ENCODE peak calls at places on chromosome 13, in ten cellular contexts. One of them, this sample, is unnamed.

GRCh38 chr13:49616688-49617065 is 11.6 kb upstream of the ARL11 start:
- DNase-seq in BJ: no peak
- DNase-seq in BE2C: no peak
- DNase-seq in AG10803: peak; percentile 25
- DNase-seq in PC-3: no peak
- DNase-seq in fibroblast of the aortic adventitia: no peak
- DNase-seq in Peyer's patch: no peak
- DNase-seq in body of pancreas: no peak
- DNase-seq in left ventricle myocardium inferior: no peak
- DNase-seq in fibroblast of mammary gland: no peak
- DNase-seq in this sample: no peak

GRCh38 chr13:74090397-74090796 is 43.8 kb downstream of the KLF12 start:
- DNase-seq in BJ: no peak
- DNase-seq in BE2C: no peak
- DNase-seq in AG10803: no peak
- DNase-seq in PC-3: peak; percentile 12
- DNase-seq in fibroblast of the aortic adventitia: no peak
- DNase-seq in Peyer's patch: no peak
- DNase-seq in body of pancreas: no peak
- DNase-seq in left ventricle myocardium inferior: no peak
- DNase-seq in fibroblast of mammary gland: peak; percentile 34
- DNase-seq in this sample: no peak

GRCh38 chr13:88461272-88462009 is 790.3 kb downstream of the SLITRK5 start:
- DNase-seq in BJ: no peak
- DNase-seq in BE2C: no peak
- DNase-seq in AG10803: no peak
- DNase-seq in PC-3: no peak
- DNase-seq in fibroblast of the aortic adventitia: no peak
- DNase-seq in Peyer's patch: no peak
- DNase-seq in body of pancreas: no peak
- DNase-seq in left ventricle myocardium inferior: no peak
- DNase-seq in fibroblast of mammary gland: no peak
- DNase-seq in this sample: no peak

GRCh38 chr13:39602614-39603366 is at the start of gene LHFPL6:
- DNase-seq in BJ: no peak
- DNase-seq in BE2C: peak; percentile 66
- DNase-seq in AG10803: peak; percentile 77
- DNase-seq in PC-3: peak; percentile 63
- DNase-seq in fibroblast of the aortic adventitia: peak; percentile 71
- DNase-seq in Peyer's patch: peak; percentile 34
- DNase-seq in body of pancreas: peak; percentile 65
- DNase-seq in left ventricle myocardium inferior: peak; percentile 92
- DNase-seq in fibroblast of mammary gland: peak; percentile 69
- DNase-seq in this sample: peak; percentile 74

GRCh38 chr13:110923777-110924638 is 9.1 kb upstream of the ANKRD10 start:
- DNase-seq in BJ: no peak
- DNase-seq in BE2C: no peak
- DNase-seq in AG10803: no peak
- DNase-seq in PC-3: no peak
- DNase-seq in fibroblast of the aortic adventitia: no peak
- DNase-seq in Peyer's patch: no peak
- DNase-seq in body of pancreas: no peak
- DNase-seq in left ventricle myocardium inferior: no peak
- DNase-seq in fibroblast of mammary gland: no peak
- DNase-seq in this sample: no peak

GRCh38 chr13:51837016-51837415 is 8.0 kb downstream of the TMEM272 start:
- DNase-seq in BJ: no peak
- DNase-seq in BE2C: no peak
- DNase-seq in AG10803: no peak
- DNase-seq in PC-3: no peak
- DNase-seq in fibroblast of the aortic adventitia: no peak
- DNase-seq in Peyer's patch: no peak
- DNase-seq in body of pancreas: no peak
- DNase-seq in left ventricle myocardium inferior: no peak
- DNase-seq in fibroblast of mammary gland: no peak
- DNase-seq in this sample: no peak

GRCh38 chr13:79445968-79446645 is 34.8 kb upstream of the NDFIP2 start:
- DNase-seq in BJ: no peak
- DNase-seq in BE2C: no peak
- DNase-seq in AG10803: no peak
- DNase-seq in PC-3: no peak
- DNase-seq in fibroblast of the aortic adventitia: no peak
- DNase-seq in Peyer's patch: no peak
- DNase-seq in body of pancreas: no peak
- DNase-seq in left ventricle myocardium inferior: no peak
- DNase-seq in fibroblast of mammary gland: no peak
- DNase-seq in this sample: no peak

GRCh38 chr13:21576424-21576823 is 27.5 kb downstream of the MICU2 start:
- DNase-seq in BJ: no peak
- DNase-seq in BE2C: no peak
- DNase-seq in AG10803: peak; percentile 16
- DNase-seq in PC-3: no peak
- DNase-seq in fibroblast of the aortic adventitia: no peak
- DNase-seq in Peyer's patch: no peak
- DNase-seq in body of pancreas: no peak
- DNase-seq in left ventricle myocardium inferior: no peak
- DNase-seq in fibroblast of mammary gland: no peak
- DNase-seq in this sample: no peak

GRCh38 chr13:107531816-107532215 is 683.5 kb downstream of the LIG4 start:
- DNase-seq in BJ: no peak
- DNase-seq in BE2C: no peak
- DNase-seq in AG10803: no peak
- DNase-seq in PC-3: peak; percentile 6
- DNase-seq in fibroblast of the aortic adventitia: no peak
- DNase-seq in Peyer's patch: no peak
- DNase-seq in body of pancreas: no peak
- DNase-seq in left ventricle myocardium inferior: no peak
- DNase-seq in fibroblast of mammary gland: no peak
- DNase-seq in this sample: no peak

GRCh38 chr13:27476943-27477681 is 26.7 kb upstream of the MTIF3 start:
- DNase-seq in BJ: no peak
- DNase-seq in BE2C: no peak
- DNase-seq in AG10803: peak; percentile 48
- DNase-seq in PC-3: peak; percentile 89
- DNase-seq in fibroblast of the aortic adventitia: peak; percentile 38
- DNase-seq in Peyer's patch: peak; percentile 50
- DNase-seq in body of pancreas: peak; percentile 33
- DNase-seq in left ventricle myocardium inferior: no peak
- DNase-seq in fibroblast of mammary gland: peak; percentile 84
- DNase-seq in this sample: peak; percentile 48
- TF ChIP-seq CTCF in BJ: no peak
- TF ChIP-seq CTCF in BE2C: no peak
- TF ChIP-seq CTCF in AG10803: peak; percentile 9
- TF ChIP-seq CTCF in PC-3: peak; percentile 16
- TF ChIP-seq CTCF in fibroblast of the aortic adventitia: no peak
- TF ChIP-seq CTCF in Peyer's patch: no peak
- TF ChIP-seq CTCF in body of pancreas: no peak
- TF ChIP-seq CTCF in left ventricle myocardium inferior: no peak
- TF ChIP-seq CTCF in fibroblast of mammary gland: no peak
- TF ChIP-seq CTCF in this sample: no peak

GRCh38 chr13:47837104-47837880 is 163.8 kb downstream of the SUCLA2 start:
- DNase-seq in BJ: no peak
- DNase-seq in BE2C: no peak
- DNase-seq in AG10803: no peak
- DNase-seq in PC-3: no peak
- DNase-seq in fibroblast of the aortic adventitia: no peak
- DNase-seq in Peyer's patch: no peak
- DNase-seq in body of pancreas: no peak
- DNase-seq in left ventricle myocardium inferior: no peak
- DNase-seq in fibroblast of mammary gland: no peak
- DNase-seq in this sample: no peak

GRCh38 chr13:47835470-47836228 is 165.4 kb downstream of the SUCLA2 start:
- DNase-seq in BJ: no peak
- DNase-seq in BE2C: no peak
- DNase-seq in AG10803: no peak
- DNase-seq in PC-3: no peak
- DNase-seq in fibroblast of the aortic adventitia: no peak
- DNase-seq in Peyer's patch: no peak
- DNase-seq in body of pancreas: no peak
- DNase-seq in left ventricle myocardium inferior: no peak
- DNase-seq in fibroblast of mammary gland: no peak
- DNase-seq in this sample: no peak

GRCh38 chr13:47829684-47830083 is 171.4 kb downstream of the SUCLA2 start:
- DNase-seq in BJ: no peak
- DNase-seq in BE2C: no peak
- DNase-seq in AG10803: peak; percentile 62
- DNase-seq in PC-3: no peak
- DNase-seq in fibroblast of the aortic adventitia: peak; percentile 41
- DNase-seq in Peyer's patch: no peak
- DNase-seq in body of pancreas: no peak
- DNase-seq in left ventricle myocardium inferior: no peak
- DNase-seq in fibroblast of mammary gland: peak; percentile 65
- DNase-seq in this sample: no peak

GRCh38 chr13:47831265-47831664 is 169.8 kb downstream of the SUCLA2 start:
- DNase-seq in BJ: no peak
- DNase-seq in BE2C: no peak
- DNase-seq in AG10803: peak; percentile 55
- DNase-seq in PC-3: no peak
- DNase-seq in fibroblast of the aortic adventitia: peak; percentile 8
- DNase-seq in Peyer's patch: no peak
- DNase-seq in body of pancreas: no peak
- DNase-seq in left ventricle myocardium inferior: no peak
- DNase-seq in fibroblast of mammary gland: peak; percentile 78
- DNase-seq in this sample: peak; percentile 59

GRCh38 chr13:47832458-47832972 is 168.6 kb downstream of the SUCLA2 start:
- DNase-seq in BJ: no peak
- DNase-seq in BE2C: no peak
- DNase-seq in AG10803: no peak
- DNase-seq in PC-3: no peak
- DNase-seq in fibroblast of the aortic adventitia: no peak
- DNase-seq in Peyer's patch: no peak
- DNase-seq in body of pancreas: no peak
- DNase-seq in left ventricle myocardium inferior: no peak
- DNase-seq in fibroblast of mammary gland: no peak
- DNase-seq in this sample: no peak
- TF ChIP-seq CTCF in BJ: no peak
- TF ChIP-seq CTCF in BE2C: peak; percentile 6
- TF ChIP-seq CTCF in AG10803: no peak
- TF ChIP-seq CTCF in PC-3: no peak
- TF ChIP-seq CTCF in fibroblast of the aortic adventitia: no peak
- TF ChIP-seq CTCF in Peyer's patch: no peak
- TF ChIP-seq CTCF in body of pancreas: no peak
- TF ChIP-seq CTCF in left ventricle myocardium inferior: no peak
- TF ChIP-seq CTCF in fibroblast of mammary gland: no peak
- TF ChIP-seq CTCF in this sample: no peak

DNA sequence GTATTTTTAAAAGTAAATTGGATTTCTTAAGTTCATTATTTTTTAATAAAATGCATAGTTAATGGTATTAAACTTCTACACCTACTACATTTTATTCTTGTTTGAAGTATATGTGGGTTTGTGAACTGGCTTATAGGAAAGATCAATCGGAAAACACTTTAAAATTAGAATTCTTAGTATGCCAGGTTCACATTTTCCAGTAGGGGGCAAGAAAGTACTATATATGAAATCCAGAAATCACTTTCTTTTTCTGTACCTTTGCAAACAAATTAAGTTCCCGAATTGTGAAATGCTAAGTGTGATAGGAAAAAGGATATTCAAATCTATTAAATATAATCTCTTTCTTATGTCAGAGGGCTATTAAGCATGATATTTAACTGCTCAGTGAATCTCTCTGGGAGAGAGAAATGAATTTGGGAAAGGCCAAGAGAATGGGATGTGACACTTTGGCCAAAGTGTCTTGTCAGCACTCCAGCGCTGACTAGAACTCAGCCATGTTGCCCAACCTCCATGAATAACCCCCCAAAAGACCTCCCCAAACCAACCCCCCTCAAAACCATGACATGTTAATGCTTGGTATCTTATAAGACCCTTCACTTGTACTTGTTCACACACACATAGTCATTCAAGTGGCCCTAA is 122.6 kb upstream of the SLC10A2 start:
- DNase-seq in BJ: no peak
- DNase-seq in BE2C: no peak
- DNase-seq in AG10803: no peak
- DNase-seq in PC-3: peak; percentile 48
- DNase-seq in fibroblast of the aortic adventitia: peak; percentile 46
- DNase-seq in Peyer's patch: no peak
- DNase-seq in body of pancreas: no peak
- DNase-seq in left ventricle myocardium inferior: no peak
- DNase-seq in fibroblast of mammary gland: peak; percentile 23
- DNase-seq in this sample: peak; percentile 48
- TF ChIP-seq CTCF in BJ: peak; percentile 30
- TF ChIP-seq CTCF in BE2C: peak; percentile 67
- TF ChIP-seq CTCF in AG10803: peak; percentile 6
- TF ChIP-seq CTCF in PC-3: peak; percentile 72
- TF ChIP-seq CTCF in fibroblast of the aortic adventitia: peak; percentile 45
- TF ChIP-seq CTCF in Peyer's patch: no peak
- TF ChIP-seq CTCF in body of pancreas: peak; percentile 19
- TF ChIP-seq CTCF in left ventricle myocardium inferior: peak; percentile 71
- TF ChIP-seq CTCF in fibroblast of mammary gland: peak; percentile 41
- TF ChIP-seq CTCF in this sample: peak; percentile 54

GRCh38 chr13:50679321-50679720 is 164.2 kb downstream of the DLEU7 start:
- DNase-seq in BJ: peak; percentile 23
- DNase-seq in BE2C: no peak
- DNase-seq in AG10803: peak; percentile 79
- DNase-seq in PC-3: no peak
- DNase-seq in fibroblast of the aortic adventitia: peak; percentile 71
- DNase-seq in Peyer's patch: no peak
- DNase-seq in body of pancreas: no peak
- DNase-seq in left ventricle myocardium inferior: no peak
- DNase-seq in fibroblast of mammary gland: no peak
- DNase-seq in this sample: no peak

GRCh38 chr13:50678464-50679162 is 164.9 kb downstream of the DLEU7 start:
- DNase-seq in BJ: peak; percentile 65
- DNase-seq in BE2C: no peak
- DNase-seq in AG10803: peak; percentile 97
- DNase-seq in PC-3: peak; percentile 52
- DNase-seq in fibroblast of the aortic adventitia: peak; percentile 58
- DNase-seq in Peyer's patch: no peak
- DNase-seq in body of pancreas: no peak
- DNase-seq in left ventricle myocardium inferior: no peak
- DNase-seq in fibroblast of mammary gland: peak; percentile 88
- DNase-seq in this sample: peak; percentile 68

GRCh38 chr13:50682966-50683365 is 160.5 kb downstream of the DLEU7 start:
- DNase-seq in BJ: no peak
- DNase-seq in BE2C: no peak
- DNase-seq in AG10803: no peak
- DNase-seq in PC-3: no peak
- DNase-seq in fibroblast of the aortic adventitia: no peak
- DNase-seq in Peyer's patch: no peak
- DNase-seq in body of pancreas: no peak
- DNase-seq in left ventricle myocardium inferior: no peak
- DNase-seq in fibroblast of mammary gland: no peak
- DNase-seq in this sample: no peak

GRCh38 chr13:50684366-50684765 is 159.1 kb downstream of the DLEU7 start:
- DNase-seq in BJ: no peak
- DNase-seq in BE2C: no peak
- DNase-seq in AG10803: no peak
- DNase-seq in PC-3: no peak
- DNase-seq in fibroblast of the aortic adventitia: no peak
- DNase-seq in Peyer's patch: no peak
- DNase-seq in body of pancreas: no peak
- DNase-seq in left ventricle myocardium inferior: peak; percentile 29
- DNase-seq in fibroblast of mammary gland: no peak
- DNase-seq in this sample: no peak

DNA sequence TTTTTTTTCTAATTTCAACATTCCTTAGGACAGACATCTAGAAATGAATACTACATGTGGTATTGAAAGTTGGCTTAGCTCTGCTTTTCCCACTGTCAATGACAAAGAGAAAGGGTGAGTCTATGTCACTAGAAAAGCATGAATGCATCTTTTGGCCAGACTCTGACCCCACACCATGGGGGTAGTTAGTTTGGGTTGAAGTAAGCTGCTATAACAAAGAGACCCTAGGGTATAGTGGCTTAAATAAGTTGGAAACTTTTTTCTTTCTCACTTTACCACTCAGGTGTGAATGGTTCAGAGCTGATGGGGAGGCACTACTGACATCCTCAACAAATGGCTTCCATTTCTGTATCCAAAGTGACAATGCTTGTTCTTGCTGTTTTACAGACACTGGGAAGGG is 161.5 kb downstream of the DLEU7 start:
- DNase-seq in BJ: no peak
- DNase-seq in BE2C: no peak
- DNase-seq in AG10803: peak; percentile 47
- DNase-seq in PC-3: no peak
- DNase-seq in fibroblast of the aortic adventitia: no peak
- DNase-seq in Peyer's patch: no peak
- DNase-seq in body of pancreas: no peak
- DNase-seq in left ventricle myocardium inferior: no peak
- DNase-seq in fibroblast of mammary gland: no peak
- DNase-seq in this sample: no peak
- TF ChIP-seq CTCF in BJ: no peak
- TF ChIP-seq CTCF in BE2C: no peak
- TF ChIP-seq CTCF in AG10803: no peak
- TF ChIP-seq CTCF in PC-3: no peak
- TF ChIP-seq CTCF in fibroblast of the aortic adventitia: no peak
- TF ChIP-seq CTCF in Peyer's patch: no peak
- TF ChIP-seq CTCF in body of pancreas: no peak
- TF ChIP-seq CTCF in left ventricle myocardium inferior: no peak
- TF ChIP-seq CTCF in fibroblast of mammary gland: no peak
- TF ChIP-seq CTCF in this sample: no peak

This sample was measured in MCF 10A.